ENCODE peak calls at places on chromosomes 11 and 22, in six cellular contexts. One of them, this sample, is unnamed.

GRCh38 chr22:35688913-35689675 is 28.6 kb upstream of the APOL5 start:
- DNase-seq in RWPE2: no peak
- DNase-seq in sigmoid colon: no peak
- DNase-seq in heart right ventricle: no peak
- DNase-seq in GM23338: no peak
- DNase-seq in psoas muscle: no peak
- DNase-seq in this sample: no peak

GRCh38 chr22:45863981-45864751 is 112.8 kb downstream of the WNT7B start:
- DNase-seq in RWPE2: no peak
- DNase-seq in sigmoid colon: peak; percentile 64
- DNase-seq in heart right ventricle: peak; percentile 63
- DNase-seq in GM23338: peak; percentile 85
- DNase-seq in psoas muscle: peak; percentile 72
- DNase-seq in this sample: peak; percentile 81

GRCh38 chr11:106208795-106209194 is 131.3 kb downstream of the AASDHPPT start:
- DNase-seq in RWPE2: no peak
- DNase-seq in sigmoid colon: no peak
- DNase-seq in heart right ventricle: no peak
- DNase-seq in GM23338: no peak
- DNase-seq in psoas muscle: no peak
- DNase-seq in this sample: no peak

GRCh38 chr11:35330924-35331323 is 88.4 kb downstream of the SLC1A2 start:
- DNase-seq in RWPE2: no peak
- DNase-seq in sigmoid colon: no peak
- DNase-seq in heart right ventricle: no peak
- DNase-seq in GM23338: no peak
- DNase-seq in psoas muscle: no peak
- DNase-seq in this sample: no peak

GRCh38 chr22:37601540-37602442 is 6.8 kb upstream of the GGA1 start:
- DNase-seq in RWPE2: no peak
- DNase-seq in sigmoid colon: no peak
- DNase-seq in heart right ventricle: no peak
- DNase-seq in GM23338: peak; percentile 97
- DNase-seq in psoas muscle: no peak
- DNase-seq in this sample: peak; percentile 80

GRCh38 chr22:30781271-30781875 is 86.7 kb downstream of the OSBP2 start:
- DNase-seq in RWPE2: no peak
- DNase-seq in sigmoid colon: no peak
- DNase-seq in heart right ventricle: no peak
- DNase-seq in GM23338: no peak
- DNase-seq in psoas muscle: no peak
- DNase-seq in this sample: no peak

GRCh38 chr22:32185821-32186220 is 19.1 kb downstream of the RFPL2 start:
- DNase-seq in RWPE2: no peak
- DNase-seq in sigmoid colon: no peak
- DNase-seq in heart right ventricle: no peak
- DNase-seq in GM23338: no peak
- DNase-seq in psoas muscle: no peak
- DNase-seq in this sample: no peak

GRCh38 chr11:30432177-30432576 is 109.3 kb downstream of the ARL14EP start:
- DNase-seq in RWPE2: no peak
- DNase-seq in sigmoid colon: no peak
- DNase-seq in heart right ventricle: no peak
- DNase-seq in GM23338: no peak
- DNase-seq in psoas muscle: no peak
- DNase-seq in this sample: no peak

GRCh38 chr11:81007046-81007445 is 1566.2 kb upstream of the TENM4 start:
- DNase-seq in RWPE2: no peak
- DNase-seq in sigmoid colon: no peak
- DNase-seq in heart right ventricle: no peak
- DNase-seq in GM23338: no peak
- DNase-seq in psoas muscle: no peak
- DNase-seq in this sample: no peak

GRCh38 chr11:29934115-29934638 is 82.7 kb downstream of the KCNA4 start:
- DNase-seq in RWPE2: no peak
- DNase-seq in sigmoid colon: no peak
- DNase-seq in heart right ventricle: no peak
- DNase-seq in GM23338: no peak
- DNase-seq in psoas muscle: no peak
- DNase-seq in this sample: no peak

GRCh38 chr11:80748207-80748606 is 1307.4 kb upstream of the TENM4 start:
- DNase-seq in RWPE2: no peak
- DNase-seq in sigmoid colon: no peak
- DNase-seq in heart right ventricle: no peak
- DNase-seq in GM23338: no peak
- DNase-seq in psoas muscle: no peak
- DNase-seq in this sample: no peak

GRCh38 chr11:90364527-90364926 is 141.7 kb upstream of the CHORDC1 start:
- DNase-seq in RWPE2: no peak
- DNase-seq in sigmoid colon: no peak
- DNase-seq in heart right ventricle: no peak
- DNase-seq in GM23338: no peak
- DNase-seq in psoas muscle: no peak
- DNase-seq in this sample: no peak

GRCh38 chr22:46069518-46070214 is 80.7 kb upstream of the PPARA start:
- DNase-seq in RWPE2: peak; percentile 96
- DNase-seq in sigmoid colon: peak; percentile 96
- DNase-seq in heart right ventricle: peak; percentile 90
- DNase-seq in GM23338: no peak
- DNase-seq in psoas muscle: peak; percentile 91
- DNase-seq in this sample: peak; percentile 98

GRCh38 chr11:66891849-66892660 is 35.2 kb downstream of the LRFN4 start:
- DNase-seq in RWPE2: peak; percentile 88
- DNase-seq in sigmoid colon: no peak
- DNase-seq in heart right ventricle: no peak
- DNase-seq in GM23338: peak; percentile 40
- DNase-seq in psoas muscle: peak; percentile 61
- DNase-seq in this sample: peak; percentile 49

GRCh38 chr11:71582309-71582895 is at the start of gene KRTAP5-11:
- DNase-seq in RWPE2: no peak
- DNase-seq in sigmoid colon: no peak
- DNase-seq in heart right ventricle: no peak
- DNase-seq in GM23338: no peak
- DNase-seq in psoas muscle: no peak
- DNase-seq in this sample: no peak

GRCh38 chr11:96168623-96169022 is 174.4 kb downstream of the MAML2 start:
- DNase-seq in RWPE2: no peak
- DNase-seq in sigmoid colon: peak; percentile 82
- DNase-seq in heart right ventricle: peak; percentile 30
- DNase-seq in GM23338: no peak
- DNase-seq in psoas muscle: peak; percentile 18
- DNase-seq in this sample: peak; percentile 34

GRCh38 chr11:10388574-10388973 is 66.5 kb upstream of the AMPD3 start:
- DNase-seq in RWPE2: no peak
- DNase-seq in sigmoid colon: peak; percentile 77
- DNase-seq in heart right ventricle: no peak
- DNase-seq in GM23338: no peak
- DNase-seq in psoas muscle: peak; percentile 64
- DNase-seq in this sample: no peak

GRCh38 chr11:28090052-28090749 is 17.8 kb downstream of the KIF18A start:
- DNase-seq in RWPE2: no peak
- DNase-seq in sigmoid colon: no peak
- DNase-seq in heart right ventricle: no peak
- DNase-seq in GM23338: no peak
- DNase-seq in psoas muscle: no peak
- DNase-seq in this sample: no peak

GRCh38 chr11:79437981-79438630 is 2.7 kb downstream of the TENM4 start:
- DNase-seq in RWPE2: peak; percentile 66
- DNase-seq in sigmoid colon: peak; percentile 67
- DNase-seq in heart right ventricle: no peak
- DNase-seq in GM23338: peak; percentile 45
- DNase-seq in psoas muscle: no peak
- DNase-seq in this sample: peak; percentile 18
- H3K27me3 ChIP-seq in RWPE2: no peaks in the 10 kb centered on the region
- H3K27me3 ChIP-seq in sigmoid colon: peaks cover 84% of the 10 kb centered on the region
- H3K27me3 ChIP-seq in heart right ventricle: peaks cover 91% of the 10 kb centered on the region
- H3K27me3 ChIP-seq in GM23338: peaks cover 97% of the 10 kb centered on the region
- H3K27me3 ChIP-seq in psoas muscle: peaks cover 25% of the 10 kb centered on the region
- H3K27me3 ChIP-seq in this sample: peaks cover 62% of the 10 kb centered on the region

GRCh38 chr11:79434263-79434662 is 6.6 kb downstream of the TENM4 start:
- DNase-seq in RWPE2: no peak
- DNase-seq in sigmoid colon: no peak
- DNase-seq in heart right ventricle: no peak
- DNase-seq in GM23338: no peak
- DNase-seq in psoas muscle: no peak
- DNase-seq in this sample: no peak

GRCh38 chr11:79437274-79437980 is 3.4 kb downstream of the TENM4 start:
- DNase-seq in RWPE2: peak; percentile 74
- DNase-seq in sigmoid colon: peak; percentile 86
- DNase-seq in heart right ventricle: peak; percentile 56
- DNase-seq in GM23338: peak; percentile 89
- DNase-seq in psoas muscle: peak; percentile 75
- DNase-seq in this sample: peak; percentile 57

GRCh38 chr11:79439430-79439892 is 1.4 kb downstream of the TENM4 start:
- DNase-seq in RWPE2: no peak
- DNase-seq in sigmoid colon: no peak
- DNase-seq in heart right ventricle: no peak
- DNase-seq in GM23338: no peak
- DNase-seq in psoas muscle: no peak
- DNase-seq in this sample: peak; percentile 19

GRCh38 chr11:79438631-79439429 is 2.0 kb downstream of the TENM4 start:
- DNase-seq in RWPE2: no peak
- DNase-seq in sigmoid colon: peak; percentile 74
- DNase-seq in heart right ventricle: peak; percentile 9
- DNase-seq in GM23338: peak; percentile 58
- DNase-seq in psoas muscle: no peak
- DNase-seq in this sample: peak; percentile 21

GRCh38 chr11:79436911-79437273 is 3.9 kb downstream of the TENM4 start:
- DNase-seq in RWPE2: no peak
- DNase-seq in sigmoid colon: no peak
- DNase-seq in heart right ventricle: no peak
- DNase-seq in GM23338: peak; percentile 56
- DNase-seq in psoas muscle: no peak
- DNase-seq in this sample: no peak
- H3K27me3 ChIP-seq in RWPE2: no peaks in the 10 kb centered on the region
- H3K27me3 ChIP-seq in sigmoid colon: peaks cover 75% of the 10 kb centered on the region
- H3K27me3 ChIP-seq in heart right ventricle: peaks cover 90% of the 10 kb centered on the region
- H3K27me3 ChIP-seq in GM23338: peaks cover 97% of the 10 kb centered on the region
- H3K27me3 ChIP-seq in psoas muscle: peaks cover 20% of the 10 kb centered on the region
- H3K27me3 ChIP-seq in this sample: peaks cover 62% of the 10 kb centered on the region

GRCh38 chr11:1043563-1044096 is 7.1 kb upstream of the MUC6 start:
- DNase-seq in RWPE2: peak; percentile 19
- DNase-seq in sigmoid colon: no peak
- DNase-seq in heart right ventricle: no peak
- DNase-seq in GM23338: no peak
- DNase-seq in psoas muscle: peak; percentile 7
- DNase-seq in this sample: no peak
- H3K27me3 ChIP-seq in RWPE2: no peaks in the 10 kb centered on the region
- H3K27me3 ChIP-seq in sigmoid colon: peaks cover 24% of the 10 kb centered on the region
- H3K27me3 ChIP-seq in heart right ventricle: peaks cover 39% of the 10 kb centered on the region
- H3K27me3 ChIP-seq in GM23338: no peaks in the 10 kb centered on the region
- H3K27me3 ChIP-seq in psoas muscle: peaks cover 6% of the 10 kb centered on the region
- H3K27me3 ChIP-seq in this sample: peaks cover 6% of the 10 kb centered on the region

DNA sequence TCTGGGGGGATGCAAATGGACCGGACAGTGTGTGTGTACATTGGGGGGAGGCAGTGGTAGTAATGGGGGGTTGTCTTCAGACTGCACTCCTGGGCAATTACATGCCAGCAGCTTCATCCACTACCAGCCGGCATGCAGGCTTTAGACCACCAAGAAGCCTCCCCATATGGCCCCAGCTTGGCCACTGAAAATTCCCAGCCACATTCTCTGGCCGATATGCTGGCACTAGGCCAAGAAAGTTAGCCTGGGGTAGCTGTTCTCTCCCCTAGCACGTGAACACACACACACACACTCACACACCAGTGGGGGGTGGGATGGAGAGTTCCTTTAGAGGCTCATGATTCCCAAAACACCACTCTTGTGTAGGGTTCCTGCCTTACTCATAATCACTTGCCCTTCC is 3.6 kb upstream of the ROBO3 start:
- DNase-seq in RWPE2: no peak
- DNase-seq in sigmoid colon: peak; percentile 29
- DNase-seq in heart right ventricle: no peak
- DNase-seq in GM23338: no peak
- DNase-seq in psoas muscle: no peak
- DNase-seq in this sample: no peak
- H3K27me3 ChIP-seq in RWPE2: peaks cover 65% of the 10 kb centered on the region
- H3K27me3 ChIP-seq in sigmoid colon: peaks cover 60% of the 10 kb centered on the region
- H3K27me3 ChIP-seq in heart right ventricle: peaks cover 91% of the 10 kb centered on the region
- H3K27me3 ChIP-seq in GM23338: peaks cover 98% of the 10 kb centered on the region
- H3K27me3 ChIP-seq in psoas muscle: peaks cover 27% of the 10 kb centered on the region
- H3K27me3 ChIP-seq in this sample: peaks cover 45% of the 10 kb centered on the region

DNA sequence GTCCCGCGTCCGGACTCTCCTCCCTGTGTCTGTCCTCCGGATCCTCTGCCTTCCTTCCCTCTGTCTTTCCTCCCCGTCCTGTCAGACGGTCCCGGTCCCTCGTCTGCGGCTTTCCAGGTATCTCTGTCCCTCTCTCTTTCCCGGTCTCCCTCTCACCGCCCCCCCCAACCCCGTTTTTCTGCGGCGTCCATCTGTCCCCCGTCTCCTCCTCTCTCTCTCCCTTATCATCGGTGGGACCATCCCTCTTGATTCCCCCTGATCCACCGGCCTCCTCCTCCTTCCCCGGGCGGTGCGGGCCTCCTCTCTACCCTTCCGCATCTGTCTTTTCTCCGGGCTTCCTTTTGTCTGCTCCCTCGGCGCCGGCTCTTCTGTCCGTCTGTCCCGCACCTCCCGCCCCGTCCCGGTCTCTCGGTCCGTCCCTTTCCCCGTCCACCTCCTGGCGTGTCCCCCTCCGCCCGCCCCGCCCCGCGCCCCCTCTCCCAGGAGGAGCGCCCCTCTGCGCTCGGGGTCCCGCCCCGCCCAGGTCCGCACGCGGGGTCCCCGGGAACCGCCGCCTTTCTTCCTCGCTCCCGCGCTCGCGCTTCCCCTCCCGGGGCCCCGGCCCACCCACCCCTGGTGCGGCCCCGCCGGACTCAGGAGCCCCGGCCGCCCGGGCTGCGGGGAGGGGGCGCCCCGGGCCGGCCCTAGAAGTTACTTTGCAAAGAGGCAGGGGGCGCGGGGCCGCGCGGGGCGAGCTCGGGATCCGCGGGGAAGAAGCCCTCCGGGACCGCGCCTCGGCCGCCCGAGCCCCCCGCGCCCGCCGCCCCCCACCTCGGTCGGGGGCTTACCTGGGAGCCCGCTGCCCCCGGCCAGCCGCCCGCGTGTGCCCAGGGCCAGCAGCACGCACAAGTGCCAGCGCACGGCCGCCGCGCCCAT is 568 bp downstream of the SCUBE1 start:
- DNase-seq in RWPE2: no peak
- DNase-seq in sigmoid colon: no peak
- DNase-seq in heart right ventricle: no peak
- DNase-seq in GM23338: peak; percentile 47
- DNase-seq in psoas muscle: no peak
- DNase-seq in this sample: no peak
- H3K27me3 ChIP-seq in RWPE2: peaks cover 62% of the 10 kb centered on the region
- H3K27me3 ChIP-seq in sigmoid colon: peaks cover 53% of the 10 kb centered on the region
- H3K27me3 ChIP-seq in heart right ventricle: peaks cover 70% of the 10 kb centered on the region
- H3K27me3 ChIP-seq in GM23338: peaks cover 49% of the 10 kb centered on the region
- H3K27me3 ChIP-seq in psoas muscle: peaks cover 39% of the 10 kb centered on the region
- H3K27me3 ChIP-seq in this sample: peaks cover 27% of the 10 kb centered on the region